ENCODE peak calls at places on chromosomes 6 and 20, in seven cellular contexts. N is H1, K is stomach, R is HL-60, H is breast epithelium, U is endothelial cell of umbilical vein, V is sigmoid colon. C is an unnamed sample.

GRCh38 chr6:147530132-147531060 is 21.9 kb downstream of the SAMD5 start:
- DNase-seq in U (no peak), R (no peak), V (no peak), K (no peak), H (no peak), N (no peak), C (no peak)

GRCh38 chr6:163183791-163184190 is 230.7 kb upstream of the QKI start:
- DNase-seq in K (no peak), U (no peak), V (no peak), H (no peak), N (no peak), R (no peak), C (no peak)

GRCh38 chr6:115870464-115870863 is 190.2 kb downstream of the FRK start:
- DNase-seq in N (no peak), V (no peak), U (no peak), K (no peak), H (no peak), R (no peak), C (no peak)

GRCh38 chr6:133017581-133017980 is 203.2 kb downstream of the RPS12 start:
- DNase-seq in K (no peak), N (no peak), H (no peak), V (no peak), U (no peak), R (no peak), C (no peak)

GRCh38 chr6:139373154-139373927 is 1.1 kb downstream of the CITED2 start:
- DNase-seq in H (peak; percentile 39), V (peak; percentile 82), R (no peak), U (peak; percentile 61), N (peak; percentile 61), K (peak; percentile 75), C (peak; percentile 26)

GRCh38 chr20:45322952-45323383 is 14.9 kb upstream of the MATN4 start:
- DNase-seq in U (peak; percentile 41), N (no peak), H (no peak), K (peak; percentile 70), R (peak; percentile 55), V (peak; percentile 79), C (no peak)

GRCh38 chr6:83285917-83286316 is 92.8 kb downstream of the RWDD2A start:
- DNase-seq in N (no peak), H (no peak), R (no peak), V (no peak), U (no peak), K (no peak), C (no peak)

GRCh38 chr20:2822073-2822472 is 5.9 kb downstream of the TMEM239 start:
- DNase-seq in K (no peak), U (no peak), R (no peak), N (peak; percentile 39), H (peak; percentile 12), V (no peak), C (no peak)

GRCh38 chr6:165487347-165487746 is 175.7 kb downstream of the PDE10A start:
- DNase-seq in H (no peak), K (no peak), R (no peak), N (no peak), V (no peak), U (no peak), C (no peak)

GRCh38 chr6:44940367-44940766 is 387.8 kb upstream of the RUNX2 start:
- DNase-seq in K (no peak), N (no peak), R (no peak), U (no peak), H (no peak), V (no peak), C (no peak)

GRCh38 chr6:170137176-170137891 is 153.5 kb downstream of the DLL1 start:
- DNase-seq in V (peak; percentile 72), U (no peak), H (peak; percentile 67), R (no peak), N (peak; percentile 11), K (peak; percentile 25), C (no peak)

GRCh38 chr6:1838604-1839003 is 228.9 kb downstream of the FOXC1 start:
- DNase-seq in R (no peak), U (peak; percentile 52), K (no peak), H (no peak), V (no peak), N (no peak), C (no peak)

GRCh38 chr6:147298461-147298860 is 94.2 kb downstream of the STXBP5 start:
- DNase-seq in R (no peak), K (no peak), H (no peak), V (no peak), N (no peak), U (no peak), C (no peak)

GRCh38 chr6:65416640-65417039 is 290.4 kb downstream of the EYS start:
- DNase-seq in K (no peak), U (no peak), V (no peak), R (no peak), H (no peak), N (no peak), C (no peak)

GRCh38 chr6:16510245-16510644 is 251.0 kb downstream of the ATXN1 start:
- DNase-seq in R (no peak), U (no peak), K (no peak), H (no peak), N (no peak), V (no peak), C (no peak)

GRCh38 chr6:149318581-149319286 is 1.2 kb downstream of the TAB2 start:
- DNase-seq in N (no peak), U (peak; percentile 47), R (no peak), K (no peak), V (no peak), H (no peak), C (no peak)

GRCh38 chr6:149316108-149316727 is 1.3 kb upstream of the TAB2 start:
- DNase-seq in V (no peak), H (no peak), U (no peak), K (no peak), N (no peak), R (no peak), C (no peak)

GRCh38 chr6:149317656-149318571 is at the start of gene TAB2:
- DNase-seq in V (peak; percentile 79), H (peak; percentile 32), K (peak; percentile 39), R (no peak), N (peak; percentile 79), U (peak; percentile 32), C (peak; percentile 31)

GRCh38 chr6:149319413-149319812 is 1.9 kb downstream of the TAB2 start:
- DNase-seq in H (no peak), N (no peak), R (no peak), U (peak; percentile 50), K (no peak), V (no peak), C (no peak)

GRCh38 chr6:149316740-149317655 is 514 bp upstream of the TAB2 start:
- DNase-seq in H (peak; percentile 87), K (peak; percentile 90), U (peak; percentile 90), R (peak; percentile 61), V (peak; percentile 95), N (peak; percentile 85), C (peak; percentile 56)
- TF ChIP-seq POLR2AphosphoS5 in H (peak; percentile 39), K (peak; percentile 56), U (peak; percentile 47), R (peak; percentile 19), V (peak; percentile 85), N (no peak), C (no peak)

DNA sequence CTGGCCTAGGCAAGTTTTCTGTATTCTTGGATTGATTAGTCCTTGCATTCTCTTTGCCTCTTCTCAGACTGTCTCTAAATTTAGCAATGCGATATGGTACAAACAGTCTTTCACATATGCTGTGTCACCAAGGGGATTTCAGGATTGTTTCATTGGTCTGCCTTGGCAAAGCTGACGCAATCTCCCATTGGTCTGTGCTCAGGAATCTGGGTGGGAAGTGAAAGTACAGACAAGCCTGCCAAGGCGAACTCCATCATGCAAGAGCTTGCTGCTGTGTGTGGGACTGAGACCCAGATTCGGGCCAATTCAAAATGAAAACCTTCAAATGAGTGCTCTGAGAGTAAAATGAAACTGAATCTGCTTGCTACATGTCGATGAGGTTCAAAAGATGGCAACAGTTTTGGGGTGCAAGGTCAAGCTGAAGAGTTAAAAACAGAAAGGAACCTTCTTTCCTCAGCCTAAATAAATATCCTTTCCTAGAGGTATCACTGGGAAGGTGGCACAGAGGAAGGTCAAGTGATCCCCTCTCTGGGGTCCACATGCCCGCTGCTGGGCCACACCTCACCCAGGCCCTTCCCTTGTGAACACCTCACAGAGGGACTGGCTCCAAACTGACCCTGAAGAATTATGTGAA is 198.8 kb upstream of the PREP start:
- DNase-seq in H (peak; percentile 84), U (no peak), R (peak; percentile 73), V (peak; percentile 89), N (no peak), K (peak; percentile 50), C (peak; percentile 22)
- TF ChIP-seq POLR2AphosphoS5 in H (peak; percentile 78), U (no peak), R (no peak), V (peak; percentile 51), N (no peak), K (peak; percentile 93), C (peak; percentile 53)

GRCh38 chr6:56613247-56613851 is 29.3 kb downstream of the DST start:
- DNase-seq in U (no peak), R (no peak), K (no peak), H (no peak), V (no peak), N (no peak), C (no peak)

GRCh38 chr6:56604186-56604585 is 38.5 kb downstream of the DST start:
- DNase-seq in K (no peak), N (no peak), U (no peak), V (no peak), R (no peak), H (no peak), C (no peak)

GRCh38 chr6:56607111-56607752 is 35.5 kb downstream of the DST start:
- DNase-seq in U (no peak), R (no peak), K (no peak), H (no peak), N (no peak), V (no peak), C (no peak)

DNA sequence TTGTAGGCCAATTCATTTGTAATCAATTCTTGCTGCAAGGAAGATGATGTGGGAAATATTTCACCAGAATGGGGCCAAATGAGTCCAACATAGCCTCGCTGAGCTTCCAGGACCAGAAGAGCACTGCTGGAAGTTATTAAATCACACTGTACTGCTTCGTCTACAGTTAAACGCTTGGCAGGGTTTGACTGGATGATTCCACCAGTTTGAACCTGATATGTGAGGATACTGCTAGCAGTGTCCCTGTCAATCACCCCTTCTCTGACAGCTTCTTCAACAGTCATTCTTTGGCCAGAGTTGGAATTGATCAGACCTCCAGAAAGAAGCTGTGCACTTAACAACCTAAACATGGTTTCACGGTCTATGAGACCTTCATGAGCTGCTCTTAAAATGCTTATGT is 34.4 kb downstream of the DST start:
- DNase-seq in H (no peak), N (no peak), R (no peak), U (no peak), V (no peak), K (no peak), C (no peak)
- TF ChIP-seq POLR2AphosphoS5 in H (no peak), N (no peak), R (no peak), U (no peak), V (no peak), K (no peak), C (no peak)

GRCh38 chr6:33786736-33787135 is 2.2 kb downstream of the LEMD2 start:
- DNase-seq in N (no peak), U (peak; percentile 8), V (no peak), K (no peak), R (no peak), H (no peak), C (no peak)
- TF ChIP-seq POLR2AphosphoS5 in N (no peak), U (no peak), V (no peak), K (no peak), R (no peak), H (no peak), C (no peak)

DNA sequence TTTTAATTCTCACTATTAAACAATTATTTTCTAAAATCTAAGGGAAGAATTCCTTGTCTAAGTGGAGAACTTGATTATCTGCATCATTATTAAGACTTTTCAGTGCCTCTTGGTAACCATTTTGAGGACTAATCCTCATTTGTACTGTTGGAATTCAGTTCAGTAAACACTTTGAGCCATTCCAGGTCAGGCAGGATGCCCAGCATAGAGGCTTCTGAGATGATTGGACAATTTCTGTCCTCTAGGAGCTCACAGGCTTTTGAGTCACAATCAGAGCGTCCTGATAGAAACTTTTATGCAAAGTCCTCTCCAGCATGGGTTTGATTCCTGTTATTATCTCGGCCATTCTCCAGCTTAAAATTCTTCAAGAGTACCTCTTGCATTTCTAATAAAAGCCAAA is 1304.6 kb downstream of the EPHA7 start:
- DNase-seq in K (no peak), N (no peak), R (no peak), U (no peak), V (peak; percentile 62), H (no peak), C (no peak)
- TF ChIP-seq POLR2AphosphoS5 in K (no peak), N (no peak), R (no peak), U (no peak), V (no peak), H (no peak), C (no peak)

C was measured in GM12892.